ENCODE peak calls at places on chromosomes 1 and 21, in five cellular contexts. C is breast epithelium; U is germinal center; Z is stimulated activated CD4-positive, alpha-beta T cell treated with anti-CD3 and anti-CD28 coated beads, TNF-alpha, amount 100 ng/mL, for 4 hours; L is stromal cell of bone marrow. R is an unnamed sample.

GRCh38 chr1:192884241-192884640 is 75.4 kb downstream of the RGS2 start:
- DNase-seq in C (no peak), U (no peak), Z (no peak), L (no peak), R (no peak)

GRCh38 chr1:17128361-17128760 is 9.1 kb upstream of the PADI2 start:
- DNase-seq in C (no peak), U (peak), Z (no peak), L (peak), R (no peak)

GRCh38 chr1:20666804-20667203 is 5.6 kb upstream of the DDOST start:
- DNase-seq in C (no peak), U (peak), Z (no peak), L (no peak), R (no peak)

GRCh38 chr21:38460171-38460742 is 38.0 kb downstream of the ERG start:
- DNase-seq in C (no peak), U (no peak), Z (no peak), L (peak), R (peak)

GRCh38 chr1:93938461-93939145 is 29.4 kb upstream of the GCLM start:
- DNase-seq in C (no peak), U (no peak), Z (no peak), L (no peak), R (no peak)

GRCh38 chr1:151892190-151892589 is 17.1 kb downstream of the THEM4 start:
- DNase-seq in C (no peak), U (no peak), Z (no peak), L (no peak), R (no peak)

GRCh38 chr1:222877854-222878253 is 63.0 kb downstream of the DISP1 start:
- DNase-seq in C (no peak), U (no peak), Z (no peak), L (peak), R (no peak)

GRCh38 chr1:208254862-208255261 is 10.7 kb upstream of the PLXNA2 start:
- DNase-seq in C (no peak), U (no peak), Z (no peak), L (peak), R (no peak)

GRCh38 chr1:10045480-10046355 is 13.0 kb downstream of the UBE4B start:
- DNase-seq in C (no peak), U (no peak), Z (no peak), L (no peak), R (no peak)

GRCh38 chr1:94265931-94266330 is 28.5 kb upstream of the ARHGAP29 start:
- DNase-seq in C (no peak), U (no peak), Z (no peak), L (no peak), R (no peak)

GRCh38 chr21:35540950-35541632 is 492.0 kb upstream of the RUNX1 start:
- DNase-seq in C (no peak), U (no peak), Z (no peak), L (no peak), R (no peak)

GRCh38 chr1:78667939-78668338 is 18.3 kb downstream of the IFI44 start:
- DNase-seq in C (no peak), U (no peak), Z (no peak), L (no peak), R (no peak)

GRCh38 chr21:38858429-38859205 is 52.9 kb downstream of the ETS2 start:
- DNase-seq in C (no peak), U (no peak), Z (no peak), L (no peak), R (no peak)

GRCh38 chr1:178727014-178727895 is 2.2 kb downstream of the RALGPS2 start:
- DNase-seq in C (no peak), U (no peak), Z (no peak), L (no peak), R (no peak)

GRCh38 chr1:176222196-176222595 is 15.1 kb upstream of the COP1 start:
- DNase-seq in C (no peak), U (no peak), Z (no peak), L (no peak), R (no peak)

GRCh38 chr1:231626951-231627614 is 493 bp downstream of the DISC1 start:
- DNase-seq in C (peak), U (peak), Z (peak), L (no peak), R (no peak)